ENCODE peak calls at places on chromosomes 2 and 18, in seven cellular contexts. One of them, this sample, is unnamed.

GRCh38 chr2:213834331-213834730 is 550.1 kb downstream of the SPAG16 start:
- DNase-seq in CD14-positive monocyte: no peak
- DNase-seq in psoas muscle: no peak
- DNase-seq in IMR-90: peak; percentile 88
- DNase-seq in ovary: no peak
- DNase-seq in GM10248: no peak
- DNase-seq in GM12864: no peak
- DNase-seq in this sample: no peak

GRCh38 chr2:184534986-184535385 is 63.3 kb upstream of the ZNF804A start:
- DNase-seq in GM12864: no peak
- DNase-seq in ovary: no peak
- DNase-seq in GM10248: no peak
- DNase-seq in IMR-90: no peak
- DNase-seq in CD14-positive monocyte: no peak
- DNase-seq in psoas muscle: no peak
- DNase-seq in this sample: no peak

GRCh38 chr2:75476778-75477177 is 84.0 kb downstream of the EVA1A start:
- DNase-seq in ovary: no peak
- DNase-seq in CD14-positive monocyte: no peak
- DNase-seq in IMR-90: peak; percentile 59
- DNase-seq in GM12864: no peak
- DNase-seq in GM10248: no peak
- DNase-seq in psoas muscle: no peak
- DNase-seq in this sample: no peak

GRCh38 chr2:67289921-67290371 is 107.2 kb upstream of the ETAA1 start:
- DNase-seq in GM12864: no peak
- DNase-seq in GM10248: no peak
- DNase-seq in psoas muscle: no peak
- DNase-seq in CD14-positive monocyte: no peak
- DNase-seq in IMR-90: peak; percentile 95
- DNase-seq in ovary: no peak
- DNase-seq in this sample: no peak

GRCh38 chr2:100588071-100588786 is 25.4 kb downstream of the PDCL3 start:
- DNase-seq in IMR-90: peak; percentile 66
- DNase-seq in psoas muscle: no peak
- DNase-seq in GM10248: peak; percentile 51
- DNase-seq in ovary: no peak
- DNase-seq in CD14-positive monocyte: no peak
- DNase-seq in GM12864: no peak
- DNase-seq in this sample: no peak

GRCh38 chr2:204896146-204896545 is 350.9 kb downstream of the PARD3B start:
- DNase-seq in IMR-90: no peak
- DNase-seq in CD14-positive monocyte: no peak
- DNase-seq in GM12864: no peak
- DNase-seq in GM10248: no peak
- DNase-seq in ovary: no peak
- DNase-seq in psoas muscle: no peak
- DNase-seq in this sample: no peak

GRCh38 chr18:50097702-50098101 is 97.2 kb downstream of the MYO5B start:
- DNase-seq in GM10248: no peak
- DNase-seq in IMR-90: no peak
- DNase-seq in GM12864: peak; percentile 3
- DNase-seq in CD14-positive monocyte: no peak
- DNase-seq in psoas muscle: peak; percentile 28
- DNase-seq in ovary: no peak
- DNase-seq in this sample: no peak

GRCh38 chr2:11157731-11158130 is 2.5 kb downstream of the SLC66A3 start:
- DNase-seq in GM10248: no peak
- DNase-seq in GM12864: no peak
- DNase-seq in IMR-90: no peak
- DNase-seq in psoas muscle: no peak
- DNase-seq in ovary: no peak
- DNase-seq in CD14-positive monocyte: no peak
- DNase-seq in this sample: no peak

GRCh38 chr2:9187620-9188214 is 18.9 kb upstream of the ASAP2 start:
- DNase-seq in ovary: no peak
- DNase-seq in GM12864: no peak
- DNase-seq in IMR-90: peak; percentile 58
- DNase-seq in GM10248: no peak
- DNase-seq in psoas muscle: no peak
- DNase-seq in CD14-positive monocyte: no peak
- DNase-seq in this sample: no peak

GRCh38 chr2:190446193-190446592 is 38.0 kb downstream of the MFSD6 start:
- DNase-seq in ovary: no peak
- DNase-seq in IMR-90: no peak
- DNase-seq in CD14-positive monocyte: no peak
- DNase-seq in psoas muscle: no peak
- DNase-seq in GM12864: no peak
- DNase-seq in GM10248: no peak
- DNase-seq in this sample: no peak

GRCh38 chr2:197306024-197306690 is 4.4 kb downstream of the ANKRD44 start:
- DNase-seq in GM12864: no peak
- DNase-seq in IMR-90: no peak
- DNase-seq in CD14-positive monocyte: no peak
- DNase-seq in ovary: no peak
- DNase-seq in GM10248: no peak
- DNase-seq in psoas muscle: no peak
- DNase-seq in this sample: no peak

DNA sequence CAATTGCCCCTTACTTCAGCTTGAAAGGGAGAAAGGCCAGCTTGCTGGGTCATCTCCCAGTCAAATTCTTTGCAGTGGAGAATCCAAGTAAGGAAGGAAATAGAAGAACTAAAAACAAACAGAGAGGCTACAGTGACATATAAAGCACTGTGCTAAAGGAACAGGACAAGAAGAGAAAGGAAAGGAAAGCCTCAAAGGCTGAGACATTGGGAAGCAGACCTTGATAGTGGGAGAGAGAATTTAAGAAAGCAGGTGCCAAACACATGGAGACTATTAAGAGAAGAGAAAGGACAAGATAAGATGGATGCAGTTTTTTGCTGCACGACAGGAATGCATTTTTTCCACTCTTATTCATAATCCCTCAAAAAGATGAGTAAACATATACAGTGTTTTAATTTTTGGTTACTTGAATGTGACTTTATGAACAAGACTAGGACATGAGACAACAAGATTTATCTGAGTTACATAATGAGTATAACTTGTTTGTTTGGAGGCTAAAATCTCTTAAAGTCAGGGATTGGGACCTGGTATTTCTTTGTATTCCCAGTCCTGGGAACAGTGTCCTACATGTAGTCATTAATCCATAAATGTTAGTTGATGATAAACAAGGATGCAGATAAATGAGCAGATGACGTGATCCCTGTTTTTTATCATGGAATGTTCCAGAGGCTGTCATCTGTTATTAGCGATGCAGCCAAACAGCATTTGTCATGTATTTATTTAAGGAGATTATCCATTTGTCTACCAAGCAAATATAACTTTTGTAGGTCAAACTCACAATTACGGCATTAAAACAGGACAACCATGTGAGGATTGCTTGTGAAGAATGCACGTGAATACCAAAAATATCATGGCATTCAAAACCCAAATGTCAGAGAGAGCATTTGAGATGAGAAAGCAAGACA is 141.7 kb downstream of the DNER start:
- DNase-seq in IMR-90: no peak
- DNase-seq in psoas muscle: no peak
- DNase-seq in GM10248: no peak
- DNase-seq in GM12864: no peak
- DNase-seq in CD14-positive monocyte: no peak
- DNase-seq in ovary: no peak
- DNase-seq in this sample: no peak
- TF ChIP-seq CTCF in IMR-90: no peak
- TF ChIP-seq CTCF in psoas muscle: no peak
- TF ChIP-seq CTCF in GM10248: no peak
- TF ChIP-seq CTCF in GM12864: no peak
- TF ChIP-seq CTCF in CD14-positive monocyte: no peak
- TF ChIP-seq CTCF in ovary: no peak
- TF ChIP-seq CTCF in this sample: no peak

GRCh38 chr18:73841661-73842060 is 306.0 kb downstream of the FBXO15 start:
- DNase-seq in ovary: no peak
- DNase-seq in CD14-positive monocyte: no peak
- DNase-seq in GM10248: no peak
- DNase-seq in psoas muscle: no peak
- DNase-seq in GM12864: no peak
- DNase-seq in IMR-90: no peak
- DNase-seq in this sample: no peak
- TF ChIP-seq CTCF in ovary: no peak
- TF ChIP-seq CTCF in CD14-positive monocyte: no peak
- TF ChIP-seq CTCF in GM10248: no peak
- TF ChIP-seq CTCF in psoas muscle: no peak
- TF ChIP-seq CTCF in GM12864: no peak
- TF ChIP-seq CTCF in IMR-90: peak; percentile 33
- TF ChIP-seq CTCF in this sample: peak; percentile 41

GRCh38 chr2:193520709-193521458 is 1326.2 kb upstream of the TMEFF2 start:
- DNase-seq in psoas muscle: no peak
- DNase-seq in GM12864: no peak
- DNase-seq in IMR-90: no peak
- DNase-seq in ovary: no peak
- DNase-seq in GM10248: no peak
- DNase-seq in CD14-positive monocyte: no peak
- DNase-seq in this sample: no peak
- TF ChIP-seq CTCF in psoas muscle: no peak
- TF ChIP-seq CTCF in GM12864: no peak
- TF ChIP-seq CTCF in IMR-90: no peak
- TF ChIP-seq CTCF in ovary: no peak
- TF ChIP-seq CTCF in GM10248: no peak
- TF ChIP-seq CTCF in CD14-positive monocyte: no peak
- TF ChIP-seq CTCF in this sample: no peak

DNA sequence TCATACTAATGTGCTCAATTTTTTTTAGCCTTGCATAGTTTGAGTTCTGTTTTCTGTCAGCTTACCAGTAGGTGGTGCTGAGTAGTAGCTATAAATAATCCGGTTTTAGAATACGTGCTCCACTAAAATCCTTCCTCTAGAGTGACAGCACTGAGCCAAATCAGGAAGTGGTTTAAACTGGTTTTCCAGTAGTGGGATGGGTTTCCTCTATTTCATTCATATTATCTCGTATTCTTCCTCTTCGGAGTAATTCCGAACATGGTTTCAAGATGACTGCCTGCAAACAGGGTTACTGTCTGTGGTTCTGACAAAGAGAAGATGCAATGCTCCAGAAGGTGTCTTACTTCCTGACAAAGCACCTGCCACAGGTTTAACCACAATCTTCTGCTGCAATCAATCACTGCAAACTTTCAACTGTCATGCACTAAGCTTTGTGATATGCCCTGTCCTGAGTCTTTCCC is 496.9 kb upstream of the VRK2 start:
- DNase-seq in GM12864: no peak
- DNase-seq in GM10248: peak; percentile 4
- DNase-seq in IMR-90: no peak
- DNase-seq in CD14-positive monocyte: no peak
- DNase-seq in psoas muscle: no peak
- DNase-seq in ovary: no peak
- DNase-seq in this sample: no peak
- TF ChIP-seq CTCF in GM12864: peak; percentile 57
- TF ChIP-seq CTCF in GM10248: peak; percentile 48
- TF ChIP-seq CTCF in IMR-90: peak; percentile 9
- TF ChIP-seq CTCF in CD14-positive monocyte: peak; percentile 32
- TF ChIP-seq CTCF in psoas muscle: no peak
- TF ChIP-seq CTCF in ovary: no peak
- TF ChIP-seq CTCF in this sample: peak; percentile 80

DNA sequence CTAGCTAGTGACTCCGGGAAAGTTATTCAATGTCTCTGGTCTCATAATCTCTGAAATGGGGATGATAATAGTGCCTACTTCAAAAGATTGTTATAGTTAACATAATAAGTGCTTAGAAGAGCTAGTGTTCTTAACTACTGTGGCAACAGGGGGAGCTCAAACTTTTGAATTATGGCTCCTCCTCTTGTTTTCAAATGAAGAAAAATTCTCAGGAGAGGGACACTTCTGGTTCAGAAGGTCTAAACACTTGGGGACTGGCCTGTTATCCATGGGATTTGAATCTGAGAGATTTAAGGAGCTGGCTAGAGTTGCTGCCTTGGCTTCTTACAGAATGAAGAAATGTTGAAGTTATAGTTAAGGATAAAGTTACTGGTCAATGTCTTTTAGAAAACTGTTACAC is 92.2 kb upstream of the ITGB6 start:
- DNase-seq in IMR-90: peak; percentile 36
- DNase-seq in GM10248: no peak
- DNase-seq in ovary: no peak
- DNase-seq in psoas muscle: no peak
- DNase-seq in GM12864: no peak
- DNase-seq in CD14-positive monocyte: no peak
- DNase-seq in this sample: no peak
- TF ChIP-seq CTCF in IMR-90: no peak
- TF ChIP-seq CTCF in GM10248: no peak
- TF ChIP-seq CTCF in ovary: no peak
- TF ChIP-seq CTCF in psoas muscle: no peak
- TF ChIP-seq CTCF in GM12864: no peak
- TF ChIP-seq CTCF in CD14-positive monocyte: no peak
- TF ChIP-seq CTCF in this sample: peak; percentile 50

GRCh38 chr2:71226391-71226964 is 425 bp downstream of the PAIP2B start:
- DNase-seq in IMR-90: no peak
- DNase-seq in ovary: peak; percentile 67
- DNase-seq in GM12864: no peak
- DNase-seq in psoas muscle: peak; percentile 23
- DNase-seq in CD14-positive monocyte: no peak
- DNase-seq in GM10248: peak; percentile 24
- DNase-seq in this sample: peak; percentile 85
- TF ChIP-seq CTCF in IMR-90: no peak
- TF ChIP-seq CTCF in ovary: no peak
- TF ChIP-seq CTCF in GM12864: peak; percentile 18
- TF ChIP-seq CTCF in psoas muscle: peak; percentile 11
- TF ChIP-seq CTCF in CD14-positive monocyte: no peak
- TF ChIP-seq CTCF in GM10248: peak; percentile 6
- TF ChIP-seq CTCF in this sample: peak; percentile 35

GRCh38 chr2:237774811-237775553 is 23.6 kb upstream of the RBM44 start:
- DNase-seq in CD14-positive monocyte: no peak
- DNase-seq in psoas muscle: no peak
- DNase-seq in GM10248: peak; percentile 69
- DNase-seq in ovary: no peak
- DNase-seq in IMR-90: peak; percentile 50
- DNase-seq in GM12864: peak; percentile 22
- DNase-seq in this sample: no peak
- TF ChIP-seq CTCF in CD14-positive monocyte: peak; percentile 75
- TF ChIP-seq CTCF in psoas muscle: peak; percentile 51
- TF ChIP-seq CTCF in GM10248: peak; percentile 49
- TF ChIP-seq CTCF in ovary: no peak
- TF ChIP-seq CTCF in IMR-90: peak; percentile 59
- TF ChIP-seq CTCF in GM12864: peak; percentile 78
- TF ChIP-seq CTCF in this sample: peak; percentile 84